ENCODE peak calls at places on chromosomes 13 and 19, in four cellular contexts. O is tibial nerve, C is aorta, I is heart right ventricle. J is an unnamed sample. For H3K4me1, the result is how much of the 10 kb centered on the place peaks cover.

GRCh38 chr13:43787998-43788397 is 1.2 kb upstream of the ENOX1 start:
- DNase-seq in I (no peak), O (peak), C (no peak), J (no peak)

GRCh38 chr19:48907671-48908070 is 7.6 kb downstream of the NUCB1 start:
- DNase-seq in C (no peak), I (no peak), O (no peak), J (no peak)

GRCh38 chr19:19860756-19861390 is 4.8 kb upstream of the ZNF253 start:
- DNase-seq in C (peak), I (no peak), O (no peak), J (peak)

GRCh38 chr13:65914707-65915106 is 1315.4 kb downstream of the PCDH9 start:
- DNase-seq in O (no peak), I (no peak), C (no peak), J (no peak)

GRCh38 chr13:76725211-76725610 is 161.0 kb downstream of the KCTD12 start:
- DNase-seq in C (no peak), I (no peak), O (no peak), J (no peak)

GRCh38 chr13:109096101-109096500 is 466.7 kb downstream of the MYO16 start:
- DNase-seq in O (no peak), I (no peak), C (no peak), J (no peak)

GRCh38 chr19:50464348-50464747 is 12.0 kb upstream of the EMC10 start:
- DNase-seq in I (no peak), O (no peak), C (no peak), J (no peak)

GRCh38 chr19:48676887-48677286 is 4.1 kb upstream of the NTN5 start:
- DNase-seq in I (no peak), O (no peak), C (no peak), J (no peak)

GRCh38 chr13:99830931-99831330 is 140.6 kb downstream of the ZIC5 start:
- DNase-seq in C (no peak), O (no peak), I (no peak), J (no peak)

GRCh38 chr13:109654341-109655205 is 131.8 kb downstream of the IRS2 start:
- DNase-seq in O (peak), I (no peak), C (no peak), J (peak)

GRCh38 chr13:46178821-46179220 is 3.2 kb downstream of the LCP1 start:
- DNase-seq in I (no peak), C (no peak), O (no peak), J (no peak)

GRCh38 chr13:46173656-46174055 is 8.3 kb downstream of the LCP1 start:
- DNase-seq in O (no peak), I (no peak), C (no peak), J (no peak)

GRCh38 chr13:46179576-46180368 is 2.2 kb downstream of the LCP1 start:
- DNase-seq in I (peak), O (peak), C (peak), J (peak)

GRCh38 chr13:46178143-46178542 is 3.8 kb downstream of the LCP1 start:
- DNase-seq in I (no peak), O (peak), C (no peak), J (no peak)

GRCh38 chr13:46176756-46177155 is 5.2 kb downstream of the LCP1 start:
- DNase-seq in O (peak), I (no peak), C (no peak), J (peak)
- H3K4me3 ChIP-seq in O (peak), I (no peak), C (no peak), J (no peak)

DNA sequence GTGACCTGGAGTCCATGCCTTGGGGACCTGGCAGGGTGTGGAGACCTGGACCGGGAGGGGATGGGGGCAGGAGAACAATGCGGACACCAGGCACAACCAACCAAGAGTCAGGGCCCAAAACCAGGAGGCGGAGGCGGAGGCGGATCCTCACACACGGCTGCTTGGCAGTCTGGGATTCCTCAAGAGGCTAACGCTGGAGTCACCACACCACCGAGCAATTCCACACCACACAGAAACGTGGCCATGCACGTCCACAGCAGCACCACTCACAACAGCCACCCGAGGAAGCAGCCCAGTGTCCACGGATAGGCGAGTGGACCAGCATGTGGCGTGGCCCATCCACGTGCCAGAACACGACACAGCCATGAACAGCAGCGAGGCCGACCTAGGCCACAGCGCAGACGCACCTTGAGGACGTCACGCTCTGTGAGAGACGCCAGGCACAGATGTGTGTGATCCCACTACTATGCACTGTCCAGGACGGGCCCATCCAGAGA is 17.7 kb downstream of the SBNO2 start:
- DNase-seq in I (no peak), C (no peak), O (no peak), J (no peak)
- H3K4me1 ChIP-seq in I (under half), C (under half), O (half or more), J (under half)

GRCh38 chr19:16454519-16454918 is 17.3 kb downstream of the EPS15L1 start:
- DNase-seq in I (no peak), O (no peak), C (no peak), J (no peak)
- H3K27ac ChIP-seq in I (peak), O (no peak), C (no peak), J (peak)

GRCh38 chr19:55593096-55593772 is 6.1 kb downstream of the FIZ1 start:
- DNase-seq in O (no peak), I (no peak), C (no peak), J (no peak)
- H3K4me3 ChIP-seq in O (no peak), I (no peak), C (no peak), J (no peak)

GRCh38 chr19:10289167-10289835 is 451 bp upstream of the ICAM5 start:
- DNase-seq in C (no peak), O (no peak), I (no peak), J (no peak)
- H3K4me1 ChIP-seq in C (under half), O (half or more), I (half or more), J (half or more)

DNA sequence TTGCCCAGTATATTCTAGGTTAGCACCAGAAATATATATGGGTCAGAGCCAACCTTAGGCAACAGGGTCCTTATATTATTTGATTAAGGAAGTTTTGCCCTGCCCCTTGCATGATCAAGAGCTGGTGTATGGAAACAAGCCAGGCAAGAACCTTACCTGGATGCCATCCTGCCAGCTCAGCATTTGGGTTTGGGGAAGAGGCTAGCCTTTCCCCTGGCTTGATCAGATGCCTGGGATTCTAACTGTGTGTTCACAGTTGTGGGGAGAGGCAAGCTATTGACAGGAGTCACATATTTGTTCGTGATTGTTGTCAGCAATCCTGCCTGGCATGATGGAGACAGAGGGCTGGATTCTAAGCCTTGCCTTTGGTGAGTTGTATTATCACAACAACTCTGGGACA is 260.0 kb upstream of the DACH1 start:
- DNase-seq in I (no peak), O (no peak), C (no peak), J (no peak)
- H3K27ac ChIP-seq in I (no peak), O (no peak), C (no peak), J (peak)

DNA sequence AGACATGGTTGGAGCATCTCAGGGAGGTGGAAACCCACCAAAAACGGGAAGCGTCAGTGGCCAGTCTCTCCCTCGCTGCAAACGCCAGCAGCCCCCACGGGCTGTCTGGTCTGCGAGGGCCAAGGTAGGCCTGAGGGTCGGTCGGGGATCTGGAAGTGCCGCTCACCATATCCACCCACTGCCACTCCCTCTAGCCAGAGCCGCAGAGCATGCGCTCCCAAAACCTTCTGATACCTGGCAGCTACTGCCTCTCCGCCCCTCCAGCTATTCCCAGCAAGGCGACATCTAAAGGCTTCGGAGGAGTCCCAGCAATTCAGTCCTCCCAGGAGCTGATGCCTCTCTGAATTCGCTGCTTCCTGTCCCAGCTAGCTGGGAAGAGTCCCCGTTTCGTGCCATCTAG is 4.4 kb upstream of the FKRP start:
- DNase-seq in C (no peak), I (no peak), O (no peak), J (no peak)
- H3K4me3 ChIP-seq in C (no peak), I (no peak), O (no peak), J (no peak)

DNA sequence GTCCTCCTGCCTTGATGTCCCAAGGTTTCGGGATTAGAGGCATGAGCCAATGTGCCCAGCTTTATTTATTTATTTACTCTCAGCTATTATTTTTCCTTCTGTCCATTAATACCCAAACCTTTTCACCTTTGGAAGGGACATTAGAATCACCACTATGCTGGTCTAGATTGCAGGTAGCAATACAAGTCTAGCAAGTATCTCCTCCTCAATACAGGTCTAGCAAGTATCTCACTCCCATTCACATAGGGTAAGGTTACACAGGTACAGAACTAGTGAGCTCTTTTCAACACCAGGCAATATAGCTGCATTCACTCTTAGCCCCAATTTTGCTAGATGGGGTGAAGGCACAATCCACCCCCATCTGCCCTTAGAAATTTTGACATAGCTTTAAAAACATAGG is 17.4 kb upstream of the SPRYD7 start:
- DNase-seq in I (no peak), O (no peak), C (no peak), J (no peak)
- H3K4me1 ChIP-seq in I (under half), O (under half), C (under half), J (under half)

DNA sequence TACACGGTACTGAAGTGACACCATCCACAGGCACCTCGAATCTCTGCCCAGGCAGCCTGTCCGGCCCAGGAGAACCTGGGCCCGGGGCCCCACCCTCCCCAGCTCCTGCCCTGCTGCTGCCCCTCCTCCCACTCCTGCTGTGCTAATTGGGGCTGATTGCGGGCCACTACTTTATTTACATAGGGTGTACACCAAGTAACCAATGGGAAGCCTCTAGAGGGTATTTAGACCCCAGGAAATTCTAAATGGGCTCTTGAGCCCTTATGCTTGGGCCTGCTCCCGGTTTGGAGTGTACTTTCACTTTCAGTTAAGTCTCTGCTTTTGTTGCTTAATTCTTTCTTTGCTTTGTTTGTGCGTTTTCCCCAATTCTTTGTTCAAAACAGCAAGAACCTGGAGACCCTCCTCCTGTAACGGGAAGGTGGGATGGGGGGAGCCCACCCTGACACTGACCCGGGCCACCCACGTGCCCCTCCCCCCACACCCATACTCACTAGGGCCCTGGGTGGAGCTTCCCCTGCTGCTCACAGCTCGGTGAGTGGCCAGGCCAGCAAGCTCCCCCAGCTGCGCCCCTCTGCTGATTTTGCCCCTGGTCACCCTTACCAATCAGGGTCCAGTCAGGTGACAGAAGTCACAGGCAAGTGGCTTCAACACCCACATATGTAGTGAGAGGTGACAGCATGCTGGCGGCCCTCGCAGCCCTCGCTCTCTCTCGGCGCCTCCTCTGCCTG is 9.4 kb downstream of the SCGB2B2 start:
- DNase-seq in I (no peak), C (no peak), O (no peak), J (no peak)
- H3K27ac ChIP-seq in I (no peak), C (no peak), O (no peak), J (peak)

GRCh38 chr13:51148952-51149573 is 38.0 kb upstream of the C13orf42 start:
- DNase-seq in C (no peak), O (peak), I (no peak), J (peak)

GRCh38 chr13:51151463-51151862 is 40.4 kb upstream of the C13orf42 start:
- DNase-seq in C (no peak), O (no peak), I (no peak), J (no peak)

GRCh38 chr13:51148223-51148951 is 37.3 kb upstream of the C13orf42 start:
- DNase-seq in C (no peak), I (no peak), O (no peak), J (no peak)

GRCh38 chr13:51146667-51147066 is 35.6 kb upstream of the C13orf42 start:
- DNase-seq in O (no peak), I (no peak), C (no peak), J (no peak)

DNA sequence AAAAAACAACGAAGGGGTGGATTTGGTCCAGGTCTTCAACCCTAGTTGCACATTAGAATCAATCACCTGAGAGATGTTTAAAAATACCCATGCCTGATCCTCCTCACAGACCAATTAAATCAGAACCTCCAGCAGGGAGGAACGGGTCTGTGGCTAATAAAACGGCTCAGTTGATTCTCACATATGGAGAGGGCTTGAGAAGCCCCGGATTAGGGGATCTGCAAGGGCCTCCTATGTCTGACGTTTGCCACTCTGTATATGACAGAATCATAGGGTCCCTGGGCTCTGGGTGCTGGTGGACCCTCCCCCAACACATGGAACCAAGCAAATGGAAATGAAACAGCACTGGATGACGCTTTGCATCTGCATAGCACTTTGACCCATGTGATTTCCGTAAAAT is 36.7 kb upstream of the C13orf42 start:
- DNase-seq in O (no peak), C (no peak), I (no peak), J (no peak)
- H3K4me3 ChIP-seq in O (no peak), C (no peak), I (no peak), J (no peak)

J was measured in body of pancreas.